ENCODE peak calls at places on chromosomes 7 and 10, in nine cellular contexts. T, V, U, O, Z, X, W, A and L are unnamed samples.

GRCh38 chr7:139798221-139798620 is 20.4 kb upstream of the HIPK2 start:
- DNase-seq in V (no peak), O (no peak), T (no peak), A (no peak), Z (no peak), U (no peak), W (no peak), X (no peak), L (no peak)

GRCh38 chr10:87559392-87559791 is 54.7 kb downstream of the MINPP1 start:
- DNase-seq in U (no peak), O (no peak), T (no peak), V (no peak), A (no peak), X (no peak), Z (no peak), W (no peak), L (no peak)

GRCh38 chr10:88281592-88282268 is 301.4 kb downstream of the RNLS start:
- DNase-seq in Z (peak), O (no peak), A (no peak), V (no peak), U (no peak), W (peak), X (no peak), T (no peak), L (no peak)

GRCh38 chr10:106023329-106023728 is 1141.2 kb downstream of the SORCS1 start:
- DNase-seq in V (no peak), Z (no peak), X (no peak), T (no peak), A (no peak), W (no peak), O (no peak), U (no peak), L (no peak)

GRCh38 chr10:122701652-122702051 is 2.0 kb upstream of the C10orf120 start:
- DNase-seq in Z (no peak), U (no peak), V (no peak), T (no peak), W (no peak), A (no peak), X (no peak), O (no peak), L (no peak)

GRCh38 chr10:3482200-3482993 is 302.6 kb downstream of the KLF6 start:
- DNase-seq in X (no peak), T (no peak), O (no peak), U (peak), Z (peak), W (peak), V (peak), A (no peak), L (no peak)

GRCh38 chr10:5323446-5323845 is 41.3 kb upstream of the UCN3 start:
- DNase-seq in V (no peak), X (no peak), O (no peak), W (no peak), U (no peak), A (no peak), Z (no peak), T (no peak), L (no peak)

GRCh38 chr10:102645741-102646609 is 1.7 kb downstream of the TRIM8 start:
- DNase-seq in T (peak), O (peak), U (peak), V (peak), Z (peak), W (peak), X (peak), A (peak), L (peak)

GRCh38 chr7:138864667-138865066 is 66.7 kb upstream of the ATP6V0A4 start:
- DNase-seq in W (peak), Z (peak), U (no peak), V (no peak), X (no peak), O (no peak), T (no peak), A (no peak), L (no peak)

GRCh38 chr10:112775892-112776679 is 174.0 kb upstream of the TCF7L2 start:
- DNase-seq in U (peak), X (no peak), Z (no peak), W (no peak), T (no peak), V (no peak), A (no peak), O (no peak), L (no peak)

GRCh38 chr10:78470267-78471103 is 436.8 kb downstream of the RPS24 start:
- DNase-seq in X (no peak), O (no peak), W (no peak), Z (no peak), A (no peak), T (no peak), V (no peak), U (peak), L (no peak)

GRCh38 chr7:142889825-142890224 is 4.3 kb upstream of the TRPV6 start:
- DNase-seq in T (no peak), O (no peak), X (no peak), U (no peak), Z (no peak), W (no peak), V (no peak), A (no peak), L (peak)

GRCh38 chr10:47374611-47375536 is 9.2 kb downstream of the ZNF488 start:
- DNase-seq in W (peak), A (peak), U (no peak), O (no peak), V (no peak), X (no peak), T (no peak), Z (no peak), L (no peak)

GRCh38 chr10:5546891-5547683 is 22.3 kb downstream of the CALML3 start:
- DNase-seq in T (no peak), U (peak), X (no peak), V (no peak), Z (peak), O (peak), A (peak), W (no peak), L (peak)

GRCh38 chr10:13712799-13713581 is 126.2 kb downstream of the PRPF18 start:
- DNase-seq in O (no peak), T (no peak), Z (peak), W (peak), U (no peak), V (peak), X (no peak), A (peak), L (no peak)

GRCh38 chr10:78416031-78416800 is 382.6 kb downstream of the RPS24 start:
- DNase-seq in W (peak), T (no peak), O (no peak), X (no peak), U (no peak), A (no peak), Z (peak), V (no peak), L (no peak)

GRCh38 chr7:39898867-39899266 is 51.2 kb upstream of the CDK13 start:
- DNase-seq in V (no peak), U (no peak), O (no peak), T (no peak), Z (no peak), A (no peak), W (no peak), X (no peak), L (no peak)

GRCh38 chr10:7484456-7485266 is 73.8 kb upstream of the SFMBT2 start:
- DNase-seq in V (peak), X (no peak), A (no peak), U (no peak), Z (no peak), O (no peak), W (no peak), T (no peak), L (no peak)

GRCh38 chr7:110612680-110613079 is 478.2 kb upstream of the LRRN3 start:
- DNase-seq in X (no peak), U (no peak), O (no peak), Z (no peak), T (no peak), W (no peak), V (no peak), A (no peak), L (no peak)

GRCh38 chr10:28719789-28720436 is 42.6 kb downstream of the BAMBI start:
- DNase-seq in V (no peak), W (peak), O (no peak), Z (peak), T (no peak), A (no peak), X (no peak), U (peak), L (no peak)

GRCh38 chr10:61639952-61640351 is 22.8 kb upstream of the CABCOCO1 start:
- DNase-seq in A (no peak), U (no peak), V (no peak), O (no peak), Z (no peak), T (no peak), W (no peak), X (no peak), L (no peak)

GRCh38 chr7:21911341-21911875 is 34.3 kb downstream of the CDCA7L start:
- DNase-seq in T (no peak), Z (peak), V (no peak), W (peak), X (no peak), A (no peak), O (no peak), U (no peak), L (no peak)

GRCh38 chr10:125009580-125010235 is 67.8 kb downstream of the ZRANB1 start:
- DNase-seq in U (no peak), X (no peak), W (no peak), A (peak), Z (no peak), T (no peak), V (no peak), O (no peak), L (no peak)

GRCh38 chr10:78991187-78991586 is 77.6 kb upstream of the ZMIZ1 start:
- DNase-seq in A (no peak), Z (peak), V (no peak), O (no peak), U (no peak), T (no peak), X (no peak), W (peak), L (no peak)

GRCh38 chr10:103215601-103216000 is 22.5 kb upstream of the NT5C2 start:
- DNase-seq in W (no peak), T (no peak), V (no peak), A (no peak), X (no peak), Z (no peak), U (no peak), O (no peak), L (no peak)

GRCh38 chr7:51066405-51066882 is 250.2 kb downstream of the COBL start:
- DNase-seq in V (no peak), X (no peak), O (no peak), A (no peak), Z (no peak), T (no peak), U (no peak), W (no peak), L (no peak)

GRCh38 chr7:3063016-3063753 is 19.5 kb upstream of the CARD11 start:
- DNase-seq in V (no peak), A (peak), U (no peak), T (no peak), O (no peak), X (peak), Z (no peak), W (no peak), L (peak)

GRCh38 chr10:127850944-127851343 is 41.8 kb downstream of the CLRN3 start:
- DNase-seq in A (no peak), X (no peak), W (no peak), U (no peak), O (no peak), Z (no peak), V (no peak), T (no peak), L (no peak)